ENCODE peak calls at places on chromosomes 3 and 15, in ten cellular contexts. E, R, A, K, J, H, N, P, W and U are unnamed samples.
A peak's percentile ranks its signal among the peaks of the same experiment; 100 is the strongest.

GRCh38 chr3:77709158-77709557 is 669.3 kb downstream of the ROBO2 start:
- DNase-seq in R (no peak), N (no peak), E (no peak), P (no peak), K (no peak), H (no peak), A (no peak), J (no peak), W (no peak), U (no peak)

GRCh38 chr15:38651328-38652038 is 86.9 kb upstream of the RASGRP1 start:
- DNase-seq in A (no peak), H (no peak), K (peak; percentile 15), N (no peak), J (no peak), P (no peak), R (no peak), W (no peak), E (no peak), U (no peak)

GRCh38 chr15:58438111-58438510 is 6.3 kb downstream of the LIPC start:
- DNase-seq in E (no peak), P (no peak), A (no peak), H (no peak), J (no peak), N (no peak), K (no peak), R (no peak), W (no peak), U (no peak)

GRCh38 chr3:12121466-12121865 is 37.2 kb downstream of the TIMP4 start:
- DNase-seq in N (no peak), J (no peak), P (no peak), A (no peak), W (no peak), E (no peak), H (no peak), K (no peak), R (no peak), U (no peak)

GRCh38 chr3:37466660-37467359 is 292.4 kb upstream of the LRRFIP2 start:
- DNase-seq in J (peak; percentile 73), W (no peak), H (no peak), R (no peak), P (no peak), A (no peak), K (no peak), E (no peak), N (no peak), U (no peak)

GRCh38 chr15:101600024-101600423 is 52.2 kb downstream of the TM2D3 start:
- DNase-seq in K (no peak), J (no peak), R (no peak), H (no peak), E (no peak), W (peak; percentile 42), P (no peak), A (no peak), N (no peak), U (no peak)

GRCh38 chr15:58880320-58880719 is 53.2 kb downstream of the SLTM start:
- DNase-seq in E (no peak), H (no peak), R (no peak), N (no peak), J (no peak), K (no peak), A (no peak), W (no peak), P (no peak), U (no peak)

GRCh38 chr3:119289371-119289770 is 4.8 kb upstream of the ARHGAP31 start:
- DNase-seq in R (no peak), H (no peak), W (no peak), E (no peak), K (no peak), N (no peak), J (no peak), P (no peak), A (no peak), U (no peak)

GRCh38 chr3:100602506-100603444 is 6.6 kb upstream of the ADGRG7 start:
- DNase-seq in R (no peak), A (no peak), W (peak; percentile 63), J (no peak), P (no peak), N (no peak), K (no peak), E (no peak), H (peak; percentile 8), U (no peak)

GRCh38 chr3:40083066-40083465 is 226.4 kb upstream of the EIF1B start:
- DNase-seq in A (no peak), H (no peak), R (no peak), N (no peak), J (no peak), K (no peak), W (no peak), E (no peak), P (no peak), U (no peak)

GRCh38 chr15:77554306-77555080 is 78.2 kb downstream of the LINGO1 start:
- DNase-seq in K (no peak), W (no peak), R (no peak), A (no peak), H (no peak), E (no peak), N (no peak), J (no peak), P (peak; percentile 92), U (no peak)

GRCh38 chr15:81095690-81096365 is 38.2 kb upstream of the CFAP161 start:
- DNase-seq in E (no peak), J (no peak), N (no peak), R (no peak), A (no peak), W (no peak), P (no peak), K (no peak), H (no peak), U (no peak)

GRCh38 chr15:89143503-89144162 is 55.4 kb downstream of the ABHD2 start:
- DNase-seq in A (peak; percentile 34), W (no peak), J (no peak), H (peak; percentile 95), E (no peak), N (no peak), R (no peak), P (no peak), K (no peak), U (no peak)

DNA sequence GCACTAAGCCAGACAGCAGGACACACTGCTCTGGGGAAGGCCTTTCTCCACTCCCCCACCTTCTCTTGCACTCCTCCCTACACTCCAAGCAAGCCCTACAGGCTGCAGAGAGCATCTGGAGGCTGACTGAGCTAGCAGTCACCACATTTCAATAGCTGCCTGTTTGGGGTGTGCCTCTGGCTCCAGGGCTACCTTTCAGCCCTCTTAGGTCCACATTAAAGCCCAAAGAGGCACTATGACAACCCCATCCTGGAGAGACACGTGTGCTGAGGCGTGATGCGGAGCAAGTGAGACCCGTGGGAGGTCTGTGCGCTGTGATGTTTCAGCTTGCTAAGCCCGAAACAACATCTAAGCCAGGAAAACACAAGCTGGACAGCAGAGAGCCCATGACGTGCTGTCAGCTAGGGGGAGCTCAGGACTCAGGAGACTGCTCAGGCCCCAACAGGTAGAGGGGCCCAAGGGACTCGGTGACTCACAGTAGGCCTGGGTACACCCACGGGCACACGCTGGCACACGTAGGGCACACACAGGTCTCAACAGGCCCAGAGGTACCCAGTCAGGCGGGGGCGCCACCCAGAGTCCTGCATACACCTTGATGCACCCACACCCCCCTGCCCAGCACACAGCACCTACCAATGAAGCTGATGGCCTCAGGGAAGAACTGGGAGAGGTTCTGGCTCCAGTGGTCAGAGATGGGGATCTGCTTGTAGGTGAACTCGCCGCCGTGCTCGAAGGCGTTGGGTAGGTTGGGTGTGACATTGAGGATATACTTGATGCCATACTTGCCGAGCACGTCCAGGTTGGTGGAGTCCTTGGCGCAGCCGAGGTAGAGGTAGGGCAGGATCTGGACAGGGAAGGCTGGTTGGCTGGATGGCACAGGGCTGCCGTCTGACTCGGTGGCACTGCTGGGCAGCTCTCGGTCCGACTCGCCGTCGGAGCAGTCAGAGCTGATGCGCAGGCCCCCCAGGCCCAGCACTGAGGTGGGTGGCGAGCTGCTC is 2.8 kb downstream of the DUSP7 start:
- DNase-seq in H (peak; percentile 36), N (no peak), E (peak; percentile 55), W (no peak), P (peak; percentile 73), A (peak; percentile 42), R (no peak), K (no peak), J (peak; percentile 69), U (no peak)
- TF ChIP-seq CTCF in H (peak; percentile 31), N (peak; percentile 70), E (peak; percentile 23), W (peak; percentile 40), P (peak; percentile 45), A (peak; percentile 6), R (no peak), K (no peak), J (no peak), U (no peak)

DNA sequence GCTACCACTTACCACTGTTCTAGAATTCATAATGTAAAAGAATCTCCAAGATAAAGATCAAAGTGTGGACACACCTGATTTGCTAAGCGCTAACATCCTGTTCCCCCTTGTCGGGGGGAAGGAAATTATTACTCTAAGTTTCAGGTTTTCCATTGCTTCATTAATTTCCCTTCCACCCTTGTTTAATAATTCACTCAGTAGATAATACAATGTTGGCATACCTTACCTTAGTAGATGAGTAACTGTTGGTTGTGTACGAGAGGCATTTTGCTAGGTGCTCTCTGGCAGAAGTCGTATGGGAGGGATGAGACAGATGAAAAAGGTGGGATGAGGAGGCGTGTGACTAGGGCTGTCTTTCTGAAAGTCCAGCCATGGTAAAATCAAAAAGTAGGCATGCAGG is 641.2 kb upstream of the ARRDC4 start:
- DNase-seq in K (no peak), H (no peak), J (no peak), N (no peak), W (peak; percentile 4), E (no peak), R (no peak), A (no peak), P (no peak), U (no peak)
- H3K27ac ChIP-seq in K (no peak overlapping the region), H (no peak overlapping the region), J (no peak overlapping the region), N (no peak overlapping the region), W (no peak overlapping the region), E (no peak overlapping the region), R (no peak overlapping the region), A (no peak overlapping the region), P (no peak overlapping the region), U (no peak overlapping the region)

GRCh38 chr15:42131006-42131405 is 25.4 kb downstream of the PLA2G4F start:
- DNase-seq in R (no peak), A (no peak), E (no peak), N (no peak), P (no peak), H (no peak), J (peak; percentile 7), W (no peak), K (no peak), U (peak; percentile 26)
- H3K4me3 ChIP-seq in R (no peak overlapping the region), A (no peak overlapping the region), E (no peak overlapping the region), N (no peak overlapping the region), P (no peak overlapping the region), H (no peak overlapping the region), J (no peak overlapping the region), W (no peak overlapping the region), K (no peak overlapping the region), U (no peak overlapping the region)

DNA sequence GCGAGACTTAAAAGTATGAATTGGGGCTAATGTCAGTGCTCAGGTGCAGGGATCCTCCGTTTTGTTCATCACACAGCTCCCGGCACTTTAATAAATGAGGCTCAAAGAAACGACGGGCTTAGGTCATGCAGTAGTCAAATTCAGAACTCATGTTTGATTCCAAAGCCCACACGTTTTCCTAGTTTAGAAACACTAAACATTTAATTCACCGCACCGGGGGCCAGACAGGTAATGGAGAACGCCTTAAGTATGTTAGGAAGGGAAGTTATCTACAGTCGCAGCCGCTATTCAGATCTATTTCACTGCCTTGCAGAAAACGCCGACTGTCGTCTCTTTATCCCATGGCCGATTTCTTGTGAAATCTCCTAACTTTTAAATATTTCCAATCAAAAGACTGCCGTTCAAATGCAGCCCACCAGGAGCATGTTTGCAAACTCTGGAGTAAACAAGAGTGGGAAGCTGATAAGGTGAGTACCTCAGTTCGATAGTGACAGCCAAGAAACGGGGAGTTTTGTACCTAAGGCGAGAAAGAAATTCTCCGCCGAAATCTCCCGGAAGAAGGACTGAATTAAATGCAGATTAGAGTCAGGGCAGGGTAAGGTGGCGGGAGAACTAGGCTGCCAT is 569 bp downstream of the HIGD2B start:
- DNase-seq in K (no peak), R (no peak), A (no peak), E (no peak), J (no peak), P (no peak), N (no peak), W (peak; percentile 3), H (no peak), U (no peak)
- TF ChIP-seq CTCF in K (no peak), R (no peak), A (no peak), E (no peak), J (peak; percentile 37), P (no peak), N (no peak), W (no peak), H (peak; percentile 6), U (no peak)